ENCODE peak calls at places on chromosomes 2 and 18, in six cellular contexts. E, W, X, A, Z and O are unnamed samples.

GRCh38 chr2:235513984-235514626 is 20.3 kb downstream of the AGAP1 start:
- DNase-seq in W (no peak), X (no peak), A (no peak), Z (no peak), E (no peak), O (no peak)

GRCh38 chr2:236208281-236208900 is 40.2 kb upstream of the GBX2 start:
- DNase-seq in A (no peak), E (no peak), X (no peak), W (no peak), Z (no peak), O (no peak)

GRCh38 chr18:12060182-12060870 is 33.3 kb upstream of the ANKRD62 start:
- DNase-seq in X (no peak), E (no peak), W (no peak), A (peak), Z (no peak), O (peak)

GRCh38 chr2:127427376-127428056 is 9.3 kb downstream of the PROC start:
- DNase-seq in Z (no peak), A (no peak), W (no peak), E (no peak), X (no peak), O (no peak)

GRCh38 chr18:22673182-22673862 is 255.6 kb upstream of the CTAGE1 start:
- DNase-seq in W (no peak), A (no peak), E (no peak), Z (no peak), X (no peak), O (no peak)

GRCh38 chr2:1219901-1220691 is 193.2 kb upstream of the TPO start:
- DNase-seq in X (no peak), A (no peak), W (no peak), Z (no peak), E (no peak), O (peak)

GRCh38 chr2:39724828-39725144 is 54.3 kb downstream of the THUMPD2 start:
- DNase-seq in E (no peak), W (no peak), X (no peak), Z (no peak), A (no peak), O (no peak)

GRCh38 chr18:79581406-79581805 is 98.2 kb upstream of the CTDP1 start:
- DNase-seq in Z (no peak), W (no peak), X (no peak), E (no peak), A (no peak), O (no peak)

GRCh38 chr2:120607996-120608395 is 127.7 kb upstream of the GLI2 start:
- DNase-seq in W (no peak), A (no peak), Z (no peak), X (no peak), E (no peak), O (no peak)

GRCh38 chr2:40450066-40450841 is 1.6 kb downstream of the SLC8A1 start:
- DNase-seq in Z (no peak), W (no peak), E (no peak), A (no peak), X (no peak), O (peak)

GRCh38 chr2:238162516-238163441 is 4.0 kb downstream of the ERFE start:
- DNase-seq in Z (no peak), W (no peak), E (no peak), X (no peak), A (no peak), O (peak)

GRCh38 chr2:27356056-27356381 is 545 bp downstream of the GTF3C2 start:
- DNase-seq in W (peak), X (no peak), E (no peak), A (peak), Z (peak), O (peak)

GRCh38 chr2:7613831-7614230 is 696.6 kb downstream of the RNF144A start:
- DNase-seq in Z (no peak), X (no peak), A (no peak), E (no peak), W (no peak), O (no peak)

GRCh38 chr2:149094217-149095015 is 55.9 kb downstream of the LYPD6B start:
- DNase-seq in W (no peak), E (no peak), A (no peak), Z (no peak), X (no peak), O (no peak)

GRCh38 chr2:187150667-187151066 is 297.4 kb downstream of the CALCRL start:
- DNase-seq in Z (no peak), X (no peak), W (no peak), E (no peak), A (no peak), O (no peak)

GRCh38 chr2:127037456-127037855 is 69.5 kb downstream of the BIN1 start:
- DNase-seq in W (no peak), A (no peak), X (no peak), Z (no peak), E (no peak), O (no peak)

GRCh38 chr2:70685771-70686171 is 82.2 kb downstream of the ADD2 start:
- DNase-seq in E (no peak), A (no peak), X (no peak), Z (no peak), W (peak), O (no peak)

GRCh38 chr18:49499046-49499637 is 12.1 kb upstream of the C18orf32 start:
- DNase-seq in X (no peak), Z (no peak), W (no peak), A (no peak), E (no peak), O (no peak)

GRCh38 chr18:32469190-32469611 is 1.5 kb downstream of the GAREM1 start:
- DNase-seq in W (no peak), Z (peak), X (no peak), E (no peak), A (peak), O (peak)

GRCh38 chr2:136086253-136087016 is 31.5 kb downstream of the CXCR4 start:
- DNase-seq in W (no peak), A (no peak), Z (no peak), X (no peak), E (no peak), O (peak)

GRCh38 chr2:70684846-70685622 is 83.0 kb downstream of the ADD2 start:
- DNase-seq in X (no peak), A (no peak), Z (no peak), W (peak), E (no peak), O (no peak)

GRCh38 chr2:231241755-231242507 is 43.5 kb downstream of the ARMC9 start:
- DNase-seq in W (no peak), X (no peak), Z (no peak), E (no peak), A (no peak), O (no peak)

DNA sequence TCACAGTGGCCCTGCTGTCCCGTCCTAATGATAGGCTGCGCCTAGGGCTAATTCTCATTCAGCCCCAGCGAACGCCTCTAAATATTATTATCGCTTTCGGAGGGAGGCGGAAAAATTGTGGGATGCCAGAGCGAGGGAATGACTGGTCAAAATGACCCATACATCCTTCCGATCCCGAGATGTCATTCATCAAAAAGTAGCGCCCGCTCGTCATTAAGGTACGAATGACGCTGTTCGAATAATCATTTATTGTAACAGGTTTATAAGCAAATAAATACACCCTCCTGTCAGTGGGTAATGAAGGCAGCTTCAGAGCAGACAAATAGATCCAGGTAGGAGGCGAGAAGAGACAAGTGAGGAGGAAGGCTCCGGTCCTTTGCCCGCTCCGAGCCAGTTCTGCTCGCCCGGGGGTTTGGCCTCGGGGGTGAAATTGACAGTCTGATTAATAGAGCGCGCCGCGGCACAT is at the start of gene EVX2:
- DNase-seq in A (no peak), E (no peak), X (no peak), W (no peak), Z (no peak), O (no peak)
- TF ChIP-seq RAD21 in A (no peak), E (no peak), X (no peak), W (no peak), Z (no peak), O (no peak)

GRCh38 chr2:211248841-211249240 is 692.4 kb downstream of the CPS1 start:
- DNase-seq in Z (no peak), W (no peak), X (no peak), A (no peak), E (no peak), O (no peak)
- TF ChIP-seq CHD2 in Z (no peak), W (no peak), X (no peak), A (no peak), E (no peak), O (no peak)

DNA sequence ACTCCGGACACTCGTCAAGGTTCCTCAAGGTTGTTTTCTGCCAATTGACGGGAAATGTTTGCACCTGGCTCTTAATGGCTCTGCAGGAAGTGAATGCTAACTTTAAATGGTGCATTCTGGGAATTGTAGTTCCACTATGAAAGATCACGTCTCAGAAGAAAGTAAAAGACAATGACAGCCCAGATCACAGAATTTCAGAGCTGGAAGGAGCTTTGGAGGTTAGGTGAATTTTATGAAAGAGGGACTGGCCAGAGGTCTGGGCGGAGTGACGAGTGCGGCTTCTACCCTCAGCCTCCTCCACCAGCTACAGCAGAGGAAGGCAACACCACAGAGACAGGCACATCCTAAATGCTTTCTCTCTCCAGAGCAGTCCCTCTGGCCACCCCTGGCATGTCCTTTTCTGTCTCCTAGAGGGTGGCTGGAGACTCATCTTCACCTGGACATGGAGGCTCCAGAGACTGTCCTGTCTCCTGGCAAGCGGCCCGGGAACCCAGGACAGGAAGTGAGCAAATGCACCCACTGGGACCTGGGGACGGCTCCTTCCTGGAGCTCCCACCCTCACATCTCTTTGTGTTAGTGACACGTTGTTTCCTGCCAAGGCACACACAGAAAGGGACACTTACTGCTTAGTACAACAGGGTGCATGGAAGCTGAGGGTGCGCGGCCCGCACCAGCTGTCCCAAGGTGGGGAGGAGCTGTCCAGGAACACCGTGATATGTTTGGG is 19.4 kb downstream of the THAP4 start:
- DNase-seq in W (no peak), E (peak), Z (no peak), X (no peak), A (no peak), O (peak)
- TF ChIP-seq RAD21 in W (no peak), E (no peak), Z (no peak), X (no peak), A (no peak), O (no peak)

DNA sequence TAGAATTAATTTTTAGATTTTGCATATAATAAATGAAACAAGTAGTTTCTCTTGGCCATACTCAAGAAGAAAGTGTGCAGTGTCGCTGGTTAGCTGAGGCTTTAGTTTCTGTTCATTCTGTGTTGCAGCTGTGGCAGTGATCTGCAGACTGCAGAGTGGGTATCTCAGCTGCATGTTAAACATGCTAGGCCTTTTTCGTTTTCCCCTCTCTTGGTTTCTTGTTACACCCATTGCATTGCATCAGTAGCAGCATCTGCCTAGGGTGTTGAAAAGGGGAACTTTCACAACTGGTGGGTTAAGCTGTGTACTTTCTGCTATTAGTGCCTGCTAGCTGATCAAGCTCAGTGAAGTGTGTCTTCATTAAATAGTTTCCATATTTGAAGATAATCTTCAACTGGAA is 51.3 kb downstream of the ACSL3 start:
- DNase-seq in Z (no peak), X (no peak), A (no peak), E (peak), W (no peak), O (no peak)
- TF ChIP-seq CHD2 in Z (no peak), X (no peak), A (no peak), E (no peak), W (no peak), O (no peak)

GRCh38 chr2:9748586-9748985 is 94.7 kb upstream of the TAF1B start:
- DNase-seq in W (no peak), A (peak), E (no peak), Z (no peak), X (no peak), O (no peak)

GRCh38 chr2:9752441-9753275 is 90.6 kb upstream of the TAF1B start:
- DNase-seq in W (peak), E (no peak), A (peak), X (no peak), Z (peak), O (no peak)

GRCh38 chr2:9749546-9750223 is 93.6 kb upstream of the TAF1B start:
- DNase-seq in W (no peak), X (no peak), E (no peak), A (no peak), Z (no peak), O (no peak)

GRCh38 chr2:9751831-9752230 is 91.4 kb upstream of the TAF1B start:
- DNase-seq in X (no peak), E (no peak), Z (no peak), A (no peak), W (no peak), O (no peak)

DNA sequence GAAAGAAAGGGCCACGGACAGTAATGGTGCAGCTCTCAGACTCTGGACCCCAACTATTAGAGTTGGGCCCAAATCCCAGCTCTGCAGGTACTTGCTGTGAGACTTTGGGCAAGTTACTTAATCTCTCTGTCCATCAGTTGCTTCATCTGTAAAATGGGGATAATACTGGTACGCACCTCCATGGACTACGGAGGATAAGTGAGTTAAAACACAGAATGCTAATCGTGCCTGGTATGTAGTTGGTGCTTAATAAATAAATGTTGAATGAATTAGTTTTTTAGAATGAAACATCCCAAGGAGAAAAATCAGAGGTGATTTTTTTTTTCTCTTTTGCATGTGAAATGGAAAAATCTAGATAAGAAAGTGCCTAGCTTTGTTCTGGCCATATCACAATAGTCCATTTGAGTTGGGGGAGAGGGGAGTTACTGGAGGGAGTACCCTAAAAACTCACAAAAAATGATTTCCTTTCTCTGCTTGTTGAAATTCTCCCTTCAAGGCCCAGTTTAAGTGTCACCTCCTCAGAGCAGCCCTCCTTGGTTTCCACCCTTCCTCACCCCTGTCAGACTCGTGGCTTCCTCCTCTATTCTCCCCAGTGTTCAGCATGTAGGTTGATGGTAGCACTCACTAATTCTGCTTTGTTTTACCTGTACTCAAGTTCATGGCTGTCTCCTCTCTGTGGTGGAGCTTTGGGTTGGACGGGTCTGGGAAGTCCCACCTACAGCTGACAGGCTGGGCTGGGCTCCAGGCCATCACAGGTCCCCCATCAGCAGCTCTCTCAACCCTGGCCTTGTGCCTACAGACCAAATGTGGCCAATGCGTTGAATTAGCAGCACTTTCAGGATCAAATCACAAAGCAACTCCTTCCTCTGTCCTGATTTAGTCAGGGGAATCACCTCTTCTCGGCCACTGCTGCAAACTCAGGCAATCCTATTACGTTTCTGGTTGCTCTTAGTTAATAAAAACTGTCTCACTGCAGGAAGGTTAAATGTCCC is 92.8 kb upstream of the TAF1B start:
- DNase-seq in X (no peak), W (no peak), E (no peak), A (no peak), Z (no peak), O (no peak)
- TF ChIP-seq RAD21 in X (no peak), W (no peak), E (no peak), A (no peak), Z (no peak), O (no peak)

GRCh38 chr18:75124551-75124950 is 84.4 kb downstream of the PTGR3 start:
- DNase-seq in X (no peak), W (no peak), A (no peak), Z (no peak), E (no peak), O (no peak)
- TF ChIP-seq CHD2 in X (no peak), W (no peak), A (no peak), Z (no peak), E (no peak), O (no peak)